ENCODE peak calls at places on chromosomes 5 and 9, in six cellular contexts. S is fibroblast of lung; U is ovary; J is H9; V is CD8-positive, alpha-beta T cell; F is upper lobe of right lung. D is an unnamed sample. For H3K4me1, the result is how much of the 10 kb centered on the place peaks cover.

GRCh38 chr5:13944564-13945195 is at the start of gene DNAH5:
- DNase-seq in S (no peak), U (no peak), J (no peak), V (no peak), F (no peak), D (no peak)

GRCh38 chr9:95370064-95370463 is 52.6 kb upstream of the FANCC start:
- DNase-seq in S (peak), U (no peak), J (no peak), V (no peak), F (no peak), D (no peak)

GRCh38 chr5:149256451-149256850 is 15.2 kb upstream of the AFAP1L1 start:
- DNase-seq in S (no peak), U (no peak), J (no peak), V (no peak), F (no peak), D (no peak)

GRCh38 chr9:14095272-14095671 is 218.7 kb downstream of the NFIB start:
- DNase-seq in S (no peak), U (no peak), J (no peak), V (no peak), F (no peak), D (no peak)

GRCh38 chr9:36798350-36799065 is 225.8 kb downstream of the MELK start:
- DNase-seq in S (no peak), U (no peak), J (no peak), V (no peak), F (no peak), D (no peak)

GRCh38 chr5:154740483-154740882 is 14.7 kb upstream of the LARP1 start:
- DNase-seq in S (peak), U (peak), J (no peak), V (no peak), F (no peak), D (no peak)

GRCh38 chr5:816176-816575 is 31.6 kb upstream of the ZDHHC11B start:
- DNase-seq in S (no peak), U (no peak), J (no peak), V (no peak), F (no peak), D (no peak)

GRCh38 chr9:69771775-69772418 is 12.1 kb upstream of the PTAR1 start:
- DNase-seq in S (peak), U (no peak), J (no peak), V (no peak), F (no peak), D (no peak)

GRCh38 chr5:132500931-132501628 is 10.5 kb upstream of the IRF1 start:
- DNase-seq in S (peak), U (no peak), J (peak), V (peak), F (peak), D (peak)

GRCh38 chr5:80736730-80737129 is 81.9 kb upstream of the DHFR start:
- DNase-seq in S (no peak), U (no peak), J (no peak), V (no peak), F (no peak), D (no peak)

GRCh38 chr5:72842816-72843215 is 26.4 kb downstream of the TNPO1 start:
- DNase-seq in S (no peak), U (no peak), J (no peak), V (no peak), F (no peak), D (no peak)

GRCh38 chr9:89661956-89662717 is 57.3 kb downstream of the GADD45G start:
- DNase-seq in S (peak), U (peak), J (peak), V (no peak), F (peak), D (peak)

GRCh38 chr9:87816041-87816440 is 66.6 kb upstream of the SPATA31E1 start:
- DNase-seq in S (peak), U (no peak), J (no peak), V (no peak), F (no peak), D (no peak)

GRCh38 chr5:58143757-58144156 is 316.1 kb downstream of the PLK2 start:
- DNase-seq in S (no peak), U (no peak), J (no peak), V (no peak), F (no peak), D (no peak)

GRCh38 chr5:54719384-54720306 is 202.1 kb downstream of the SNX18 start:
- DNase-seq in S (peak), U (no peak), J (peak), V (no peak), F (no peak), D (no peak)

GRCh38 chr5:76953551-76954382 is 922 bp downstream of the CRHBP start:
- DNase-seq in S (peak), U (no peak), J (peak), V (no peak), F (no peak), D (peak)

GRCh38 chr5:62143268-62144229 is 162.5 kb upstream of the KIF2A start:
- DNase-seq in S (peak), U (no peak), J (no peak), V (no peak), F (no peak), D (no peak)

GRCh38 chr9:87193925-87194380 is 246.6 kb upstream of the GAS1 start:
- DNase-seq in S (peak), U (no peak), J (no peak), V (no peak), F (no peak), D (no peak)

GRCh38 chr9:126791406-126792230 is 13.2 kb upstream of the ZBTB43 start:
- DNase-seq in S (peak), U (no peak), J (no peak), V (no peak), F (peak), D (no peak)

GRCh38 chr5:161535762-161536161 is 10.8 kb downstream of the GABRB2 start:
- DNase-seq in S (no peak), U (no peak), J (no peak), V (no peak), F (no peak), D (no peak)

GRCh38 chr5:168285696-168286095 is 5.7 kb upstream of the WWC1 start:
- DNase-seq in S (no peak), U (no peak), J (no peak), V (no peak), F (no peak), D (no peak)

GRCh38 chr9:7298123-7298522 is 501.5 kb downstream of the DMAC1 start:
- DNase-seq in S (no peak), U (no peak), J (no peak), V (no peak), F (no peak), D (no peak)

GRCh38 chr9:77605449-77606220 is 42.5 kb downstream of the GNA14 start:
- DNase-seq in S (no peak), U (no peak), J (no peak), V (no peak), F (no peak), D (no peak)

GRCh38 chr9:77604316-77604715 is 43.8 kb downstream of the GNA14 start:
- DNase-seq in S (no peak), U (no peak), J (no peak), V (no peak), F (no peak), D (no peak)

GRCh38 chr9:77602852-77603251 is 45.3 kb downstream of the GNA14 start:
- DNase-seq in S (no peak), U (no peak), J (no peak), V (no peak), F (no peak), D (no peak)

GRCh38 chr9:77601476-77602056 is 46.6 kb downstream of the GNA14 start:
- DNase-seq in S (no peak), U (no peak), J (no peak), V (no peak), F (no peak), D (no peak)

GRCh38 chr9:77606526-77606925 is 41.6 kb downstream of the GNA14 start:
- DNase-seq in S (no peak), U (no peak), J (no peak), V (no peak), F (no peak), D (no peak)
- H3K4me1 ChIP-seq in S (under half), U (under half), J (under half), V (under half), F (under half), D (under half)

GRCh38 chr5:116772152-116772501 is 197.5 kb upstream of the SEMA6A start:
- DNase-seq in S (no peak), U (no peak), J (no peak), V (no peak), F (no peak), D (no peak)

GRCh38 chr5:116766470-116766947 is 191.9 kb upstream of the SEMA6A start:
- DNase-seq in S (peak), U (peak), J (no peak), V (no peak), F (no peak), D (no peak)

GRCh38 chr5:116769470-116769869 is 194.8 kb upstream of the SEMA6A start:
- DNase-seq in S (no peak), U (no peak), J (no peak), V (no peak), F (no peak), D (no peak)

GRCh38 chr5:116773926-116774325 is 199.3 kb upstream of the SEMA6A start:
- DNase-seq in S (no peak), U (no peak), J (peak), V (no peak), F (no peak), D (no peak)

GRCh38 chr5:116771466-116772151 is 197.0 kb upstream of the SEMA6A start:
- DNase-seq in S (no peak), U (no peak), J (no peak), V (no peak), F (no peak), D (no peak)
- H3K27ac ChIP-seq in S (no peak), U (no peak), J (peak), V (no peak), F (no peak), D (no peak)

DNA sequence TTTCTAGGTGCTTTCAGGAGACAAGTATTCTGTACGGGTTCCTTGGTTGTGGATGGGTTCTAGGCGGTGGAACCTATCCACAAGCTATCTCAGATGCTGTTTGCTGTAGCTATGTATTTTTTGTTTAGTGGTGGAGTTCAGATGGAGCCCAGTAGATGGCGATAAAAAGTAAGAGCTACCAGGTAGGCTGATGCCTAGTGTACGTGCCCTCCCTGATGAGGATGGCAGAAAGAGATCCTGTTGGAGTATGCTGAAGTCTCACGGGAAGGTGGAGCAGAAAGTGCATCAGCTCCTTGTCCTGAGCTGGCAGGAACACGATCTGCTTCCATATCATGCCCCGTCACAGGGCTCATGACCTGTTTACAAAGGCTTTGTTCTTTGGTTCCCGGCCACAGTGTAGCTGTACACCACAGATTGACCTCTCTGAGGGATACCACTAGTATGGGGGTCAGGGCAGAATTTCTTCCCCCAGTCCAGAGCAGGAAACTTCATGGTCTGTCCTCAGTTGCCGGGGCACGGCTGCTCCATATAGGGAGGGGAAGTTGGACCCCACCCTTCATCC is 12.6 kb upstream of the UGT3A2 start:
- DNase-seq in S (peak), U (no peak), J (peak), V (no peak), F (no peak), D (no peak)
- TF ChIP-seq CTCF in S (peak), U (no peak), J (peak), V (peak), F (peak), D (peak)

GRCh38 chr9:135164036-135164435 is 76.6 kb downstream of the OLFM1 start:
- DNase-seq in S (no peak), U (no peak), J (no peak), V (no peak), F (no peak), D (peak)
- H3K4me1 ChIP-seq in S (under half), U (under half), J (under half), V (under half), F (under half), D (under half)

GRCh38 chr5:129631946-129632345 is 115.9 kb upstream of the MINAR2 start:
- DNase-seq in S (peak), U (no peak), J (no peak), V (no peak), F (no peak), D (no peak)
- H3K27ac ChIP-seq in S (no peak), U (no peak), J (no peak), V (no peak), F (no peak), D (no peak)

GRCh38 chr9:80143899-80144298 is 572.1 kb downstream of the TLE4 start:
- DNase-seq in S (no peak), U (no peak), J (no peak), V (no peak), F (no peak), D (no peak)

GRCh38 chr9:80147866-80148265 is 576.1 kb downstream of the TLE4 start:
- DNase-seq in S (no peak), U (no peak), J (no peak), V (no peak), F (no peak), D (no peak)

GRCh38 chr9:80144856-80145255 is 573.1 kb downstream of the TLE4 start:
- DNase-seq in S (no peak), U (no peak), J (no peak), V (no peak), F (no peak), D (no peak)

GRCh38 chr9:80146466-80146865 is 574.7 kb downstream of the TLE4 start:
- DNase-seq in S (peak), U (no peak), J (no peak), V (no peak), F (no peak), D (no peak)
- TF ChIP-seq CTCF in S (peak), U (no peak), J (peak), V (no peak), F (peak), D (no peak)

GRCh38 chr5:160456778-160457177 is 35.1 kb downstream of the PTTG1 start:
- DNase-seq in S (no peak), U (no peak), J (no peak), V (no peak), F (no peak), D (no peak)
- H3K4me1 ChIP-seq in S (under half), U (under half), J (under half), V (under half), F (under half), D (under half)

GRCh38 chr9:122078557-122078956 is 14.6 kb downstream of the TTLL11 start:
- DNase-seq in S (no peak), U (no peak), J (no peak), V (no peak), F (no peak), D (no peak)
- H3K27ac ChIP-seq in S (no peak), U (no peak), J (no peak), V (no peak), F (no peak), D (no peak)